ENCODE peak calls at places on chromosome 19, in seven cellular contexts. X is SK-N-SH; V is omental fat pad; B is GM12865; M is bronchial epithelial cell; G is activated CD8-positive, alpha-beta T cell treated with anti-CD3 and anti-CD28 coated beads for 36 hours; Y is CD8-positive, alpha-beta T cell. J is an unnamed sample.

GRCh38 chr19:17871878-17872250 is at the start of gene SLC5A5:
- DNase-seq in B (no peak), X (peak), M (no peak), G (peak), V (no peak), Y (no peak), J (no peak)

GRCh38 chr19:36115453-36116343 is at the start of gene TBCB:
- DNase-seq in G (peak), V (peak), Y (peak), X (peak), B (no peak), M (no peak), J (peak)

GRCh38 chr19:55251296-55252081 is 7.3 kb downstream of the PPP6R1 start:
- DNase-seq in M (peak), Y (peak), X (peak), B (peak), V (no peak), G (peak), J (no peak)

GRCh38 chr19:51064534-51065220 is at the start of gene KLK13:
- DNase-seq in Y (no peak), G (peak), V (peak), M (peak), X (no peak), B (no peak), J (no peak)

GRCh38 chr19:368624-369020 is 24.0 kb upstream of the MIER2 start:
- DNase-seq in V (no peak), B (no peak), M (no peak), Y (no peak), X (no peak), G (no peak), J (no peak)

GRCh38 chr19:752652-753517 is 2.0 kb downstream of the MISP start:
- DNase-seq in Y (no peak), V (peak), G (no peak), X (no peak), M (peak), B (no peak), J (no peak)

GRCh38 chr19:4241824-4242430 is 5.0 kb upstream of the YJU2 start:
- DNase-seq in G (no peak), Y (no peak), M (no peak), X (no peak), B (peak), V (no peak), J (no peak)

GRCh38 chr19:45442927-45443461 is 19.3 kb upstream of the ERCC1 start:
- DNase-seq in B (peak), M (no peak), V (peak), X (peak), G (peak), Y (peak), J (peak)

GRCh38 chr19:57537953-57538547 is 10.9 kb downstream of the ZNF549 start:
- DNase-seq in V (no peak), M (no peak), G (no peak), Y (no peak), B (no peak), X (no peak), J (no peak)

GRCh38 chr19:8453616-8454015 is 8.8 kb downstream of the HNRNPM start:
- DNase-seq in X (no peak), M (no peak), V (no peak), B (no peak), Y (no peak), G (no peak), J (no peak)

GRCh38 chr19:2434267-2434666 is 6.9 kb upstream of the TIMM13 start:
- DNase-seq in M (no peak), Y (no peak), X (no peak), V (no peak), G (no peak), B (no peak), J (no peak)

GRCh38 chr19:16588089-16588823 is 16.0 kb upstream of the SLC35E1 start:
- DNase-seq in X (peak), G (peak), V (no peak), Y (peak), M (no peak), B (peak), J (peak)

GRCh38 chr19:1893791-1894190 is 8.5 kb upstream of the ABHD17A start:
- DNase-seq in V (no peak), B (no peak), G (no peak), M (no peak), Y (no peak), X (no peak), J (no peak)

GRCh38 chr19:55179570-55180484 is at the start of gene SYT5:
- DNase-seq in G (peak), V (no peak), Y (peak), X (peak), B (peak), M (no peak), J (peak)

GRCh38 chr19:50826492-50827240 is 3.1 kb upstream of the KLK1 start:
- DNase-seq in Y (no peak), M (no peak), X (no peak), G (no peak), V (no peak), B (no peak), J (no peak)

GRCh38 chr19:2575734-2576481 is 100.0 kb downstream of the GADD45B start:
- DNase-seq in G (no peak), B (no peak), V (no peak), Y (no peak), X (peak), M (no peak), J (no peak)

GRCh38 chr19:9054768-9055167 is 32.1 kb upstream of the OR1M1 start:
- DNase-seq in G (no peak), Y (no peak), M (peak), V (no peak), X (no peak), B (no peak), J (no peak)

GRCh38 chr19:2549701-2550191 is 73.8 kb downstream of the GADD45B start:
- DNase-seq in Y (no peak), X (no peak), V (no peak), M (no peak), B (no peak), G (no peak), J (no peak)

GRCh38 chr19:16025108-16026101 is 50.9 kb upstream of the TPM4 start:
- DNase-seq in V (no peak), Y (no peak), G (peak), M (peak), B (peak), X (peak), J (no peak)

GRCh38 chr19:50724522-50725217 is 1.5 kb downstream of the CLEC11A start:
- DNase-seq in M (peak), B (peak), X (peak), Y (peak), G (peak), V (peak), J (peak)

GRCh38 chr19:9836021-9836420 is 903 bp downstream of the PIN1 start:
- DNase-seq in X (peak), M (no peak), B (peak), V (no peak), G (no peak), Y (no peak), J (no peak)

GRCh38 chr19:3324405-3324856 is 42.0 kb upstream of the NFIC start:
- DNase-seq in Y (peak), G (peak), X (peak), B (peak), M (no peak), V (peak), J (peak)

GRCh38 chr19:16085115-16085514 is 8.8 kb downstream of the TPM4 start:
- DNase-seq in X (no peak), B (no peak), M (peak), V (no peak), Y (no peak), G (peak), J (no peak)

GRCh38 chr19:41894350-41894749 is 11.4 kb downstream of the ARHGEF1 start:
- DNase-seq in M (no peak), X (no peak), B (no peak), G (no peak), V (no peak), Y (no peak), J (no peak)

GRCh38 chr19:17679526-17680234 is 8.5 kb downstream of the UNC13A start:
- DNase-seq in M (no peak), B (no peak), Y (no peak), G (no peak), X (no peak), V (no peak), J (peak)

GRCh38 chr19:30648321-30648720 is 276.1 kb downstream of the ZNF536 start:
- DNase-seq in X (peak), B (no peak), V (no peak), G (no peak), M (no peak), Y (no peak), J (no peak)

GRCh38 chr19:19134687-19135158 is 3.6 kb downstream of the TMEM161A start:
- DNase-seq in X (peak), Y (peak), M (no peak), B (peak), V (no peak), G (peak), J (no peak)

GRCh38 chr19:19386373-19386869 is 19.1 kb upstream of the GATAD2A start:
- DNase-seq in M (no peak), G (peak), Y (peak), B (no peak), X (no peak), V (no peak), J (no peak)

GRCh38 chr19:5271145-5271544 is 69.5 kb downstream of the PTPRS start:
- DNase-seq in B (peak), Y (no peak), G (no peak), M (no peak), V (no peak), X (no peak), J (no peak)
- TF ChIP-seq CTCF in B (peak), Y (no peak), G (no peak), M (peak), V (no peak), X (peak), J (no peak)

GRCh38 chr19:11963566-11964355 is 1.1 kb upstream of the ZNF763 start:
- DNase-seq in Y (peak), G (peak), M (peak), B (peak), V (peak), X (peak), J (peak)

GRCh38 chr19:11964858-11965645 is at the start of gene ZNF763:
- DNase-seq in M (peak), G (peak), Y (peak), X (peak), B (peak), V (peak), J (peak)

GRCh38 chr19:11970174-11970573 is 5.3 kb downstream of the ZNF763 start:
- DNase-seq in V (no peak), X (no peak), B (no peak), G (no peak), Y (no peak), M (no peak), J (no peak)

GRCh38 chr19:11964496-11964857 is 363 bp upstream of the ZNF763 start:
- DNase-seq in G (no peak), B (no peak), V (no peak), X (peak), M (no peak), Y (no peak), J (no peak)
- TF ChIP-seq CTCF in G (no peak), B (no peak), V (no peak), X (peak), M (peak), Y (no peak), J (peak)

DNA sequence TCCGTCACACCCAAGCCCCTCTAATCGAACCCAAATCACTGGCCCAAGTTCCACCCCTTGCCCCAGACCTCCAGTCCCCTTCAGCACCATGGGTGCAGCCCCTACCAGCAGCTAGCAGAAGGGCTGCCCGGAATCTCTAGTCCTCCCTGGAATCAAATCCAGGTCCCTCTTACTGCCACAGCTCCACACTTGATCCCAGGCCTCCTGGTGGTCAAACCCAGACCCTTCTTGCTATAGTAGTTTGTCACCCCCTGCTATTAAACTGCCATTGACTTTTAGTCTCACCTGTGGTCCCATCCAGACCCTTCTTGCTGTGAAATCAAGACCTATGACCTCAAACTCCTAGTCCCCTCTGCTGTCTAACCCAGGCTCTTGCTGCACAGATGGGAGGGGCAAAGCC is 8.7 kb downstream of the HIPK4 start:
- DNase-seq in Y (no peak), G (no peak), V (no peak), X (peak), M (no peak), B (no peak), J (no peak)
- TF ChIP-seq CTCF in Y (no peak), G (no peak), V (no peak), X (no peak), M (no peak), B (no peak), J (no peak)

DNA sequence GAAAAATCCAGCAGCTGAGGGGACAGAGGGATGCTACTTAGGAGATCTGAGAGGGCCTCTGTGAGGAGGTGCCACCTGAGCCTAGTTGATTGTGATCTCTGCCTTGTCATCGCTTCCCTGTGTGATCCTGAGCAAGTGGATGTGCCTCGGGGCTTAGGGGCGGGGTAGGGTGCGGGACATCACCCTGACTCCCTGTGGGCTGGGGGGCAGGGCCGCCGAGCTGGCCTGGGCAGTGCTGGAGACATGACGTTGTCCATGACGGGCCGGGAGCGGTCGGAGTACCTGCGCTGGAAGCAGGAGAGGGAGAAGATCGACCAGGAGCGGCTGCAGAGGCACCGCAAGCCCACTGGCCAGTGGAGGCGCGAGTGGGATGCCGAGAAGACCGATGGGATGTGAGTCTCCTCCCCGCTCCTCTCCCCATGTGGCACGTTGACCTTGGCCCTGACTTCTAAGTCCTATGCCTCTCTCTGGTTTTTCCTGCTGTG is 8.2 kb upstream of the INAFM1 start:
- DNase-seq in G (no peak), M (no peak), B (no peak), V (no peak), X (no peak), Y (no peak), J (no peak)
- TF ChIP-seq CTCF in G (no peak), M (no peak), B (no peak), V (no peak), X (no peak), Y (no peak), J (no peak)

GRCh38 chr19:13882841-13883240 is 5.9 kb downstream of the NANOS3 start:
- DNase-seq in X (peak), Y (no peak), M (peak), V (no peak), B (no peak), G (peak), J (no peak)

GRCh38 chr19:13884726-13885591 is 8.0 kb downstream of the NANOS3 start:
- DNase-seq in M (no peak), G (no peak), B (no peak), Y (no peak), X (peak), V (no peak), J (no peak)

GRCh38 chr19:13881692-13882418 is 4.9 kb downstream of the NANOS3 start:
- DNase-seq in G (peak), X (no peak), Y (peak), B (peak), V (no peak), M (no peak), J (peak)

GRCh38 chr19:13882419-13882795 is 5.5 kb downstream of the NANOS3 start:
- DNase-seq in G (no peak), B (no peak), X (no peak), V (no peak), M (no peak), Y (no peak), J (no peak)

GRCh38 chr19:13883665-13884064 is 6.7 kb downstream of the NANOS3 start:
- DNase-seq in M (no peak), G (no peak), V (no peak), B (no peak), X (peak), Y (no peak), J (no peak)
- TF ChIP-seq CTCF in M (peak), G (no peak), V (no peak), B (no peak), X (peak), Y (no peak), J (no peak)

GRCh38 chr19:32318884-32319520 is 26.4 kb upstream of the ZNF507 start:
- DNase-seq in G (peak), Y (no peak), X (peak), M (no peak), B (no peak), V (no peak), J (peak)
- TF ChIP-seq CTCF in G (no peak), Y (no peak), X (peak), M (peak), B (peak), V (no peak), J (no peak)

GRCh38 chr19:48737360-48737998 is 2.9 kb downstream of the RASIP1 start:
- DNase-seq in G (no peak), B (no peak), V (no peak), M (no peak), X (peak), Y (no peak), J (no peak)

GRCh38 chr19:48740705-48741030 is 258 bp upstream of the RASIP1 start:
- DNase-seq in B (no peak), V (no peak), Y (no peak), M (no peak), X (no peak), G (no peak), J (no peak)

GRCh38 chr19:48739835-48740704 is at the start of gene RASIP1:
- DNase-seq in G (no peak), V (no peak), Y (no peak), M (no peak), X (no peak), B (no peak), J (no peak)

GRCh38 chr19:48739400-48739825 is 997 bp downstream of the RASIP1 start:
- DNase-seq in B (no peak), M (no peak), V (no peak), X (peak), Y (no peak), G (no peak), J (no peak)

DNA sequence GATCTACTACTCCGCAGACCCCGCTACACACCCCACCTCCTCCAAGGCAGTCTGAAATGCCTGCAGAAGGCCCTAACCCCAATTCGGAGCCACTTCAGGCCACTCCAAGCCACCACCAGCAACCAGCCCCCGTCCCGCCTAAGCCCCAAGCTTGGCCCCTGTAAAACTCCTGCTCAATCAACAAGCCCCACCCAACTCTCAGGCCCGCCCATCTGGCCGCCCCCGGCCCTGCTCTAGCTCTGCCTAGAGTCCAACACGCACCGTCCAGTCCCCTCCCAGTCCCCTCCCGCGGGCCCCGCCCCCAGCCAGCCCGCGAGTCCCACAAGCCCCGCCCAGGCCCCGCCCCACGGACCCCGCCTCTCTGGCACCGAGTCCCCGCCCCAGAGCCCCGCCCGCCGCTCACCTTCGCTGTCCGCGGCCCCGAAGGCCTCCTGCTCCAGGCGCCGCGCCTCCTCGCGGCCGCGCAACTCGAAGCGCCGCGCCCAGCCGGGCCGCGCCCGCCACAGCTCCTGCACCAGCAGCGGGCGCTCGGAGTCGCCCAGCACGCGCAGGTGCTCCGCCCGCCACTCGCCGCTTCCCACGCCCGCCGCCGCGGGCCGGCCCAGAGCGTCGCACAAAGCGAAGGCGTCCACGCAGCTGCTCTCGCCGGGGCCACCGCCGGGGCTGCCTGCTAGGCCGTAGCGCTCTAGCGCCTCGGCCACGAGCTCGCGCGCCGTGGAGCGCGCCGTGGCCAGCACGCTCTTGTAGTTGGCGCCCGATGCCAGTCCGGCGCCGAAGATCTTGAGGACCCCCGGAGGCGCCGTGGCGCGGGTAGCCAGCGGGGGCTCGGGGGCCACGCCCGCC is 1.6 kb downstream of the RASIP1 start:
- DNase-seq in Y (peak), M (peak), G (peak), V (peak), X (peak), B (peak), J (peak)
- TF ChIP-seq CTCF in Y (no peak), M (peak), G (no peak), V (no peak), X (no peak), B (peak), J (peak)

J was measured in GM13977.